ENCODE peak calls at places on chromosomes 12 and 14, in four cellular contexts. A is IMR-90, M is H1, X is A549. O is an unnamed sample.

GRCh38 chr12:106106892-106107291 is 31.9 kb downstream of the NUAK1 start:
- DNase-seq in X (peak), A (peak), M (no peak), O (no peak)

GRCh38 chr14:89443002-89443660 is 26.1 kb upstream of the FOXN3 start:
- DNase-seq in A (peak), M (no peak), X (no peak), O (no peak)

GRCh38 chr14:22898302-22898894 is 15.4 kb downstream of the REM2 start:
- DNase-seq in A (peak), M (no peak), X (peak), O (peak)

GRCh38 chr14:68520637-68521556 is 272.0 kb downstream of the ZFP36L1 start:
- DNase-seq in M (peak), A (no peak), X (peak), O (no peak)

GRCh38 chr14:85333313-85333712 is 196.6 kb upstream of the FLRT2 start:
- DNase-seq in M (no peak), A (peak), X (peak), O (no peak)

GRCh38 chr12:29427964-29428363 is 47.0 kb upstream of the ERGIC2 start:
- DNase-seq in A (no peak), M (no peak), X (peak), O (peak)

GRCh38 chr14:94022532-94023411 is 3.4 kb upstream of the OTUB2 start:
- DNase-seq in A (no peak), X (no peak), M (no peak), O (no peak)

GRCh38 chr12:39752482-39753147 is 133.0 kb upstream of the ABCD2 start:
- DNase-seq in M (peak), A (no peak), X (no peak), O (no peak)

GRCh38 chr12:51827925-51828818 is 20.3 kb downstream of the FIGNL2 start:
- DNase-seq in X (peak), A (peak), M (no peak), O (peak)

GRCh38 chr14:69049675-69050074 is 70.6 kb upstream of the ACTN1 start:
- DNase-seq in A (peak), M (no peak), X (no peak), O (no peak)

GRCh38 chr12:12432373-12432772 is 75.5 kb downstream of the BORCS5 start:
- DNase-seq in M (no peak), A (peak), X (peak), O (no peak)

DNA sequence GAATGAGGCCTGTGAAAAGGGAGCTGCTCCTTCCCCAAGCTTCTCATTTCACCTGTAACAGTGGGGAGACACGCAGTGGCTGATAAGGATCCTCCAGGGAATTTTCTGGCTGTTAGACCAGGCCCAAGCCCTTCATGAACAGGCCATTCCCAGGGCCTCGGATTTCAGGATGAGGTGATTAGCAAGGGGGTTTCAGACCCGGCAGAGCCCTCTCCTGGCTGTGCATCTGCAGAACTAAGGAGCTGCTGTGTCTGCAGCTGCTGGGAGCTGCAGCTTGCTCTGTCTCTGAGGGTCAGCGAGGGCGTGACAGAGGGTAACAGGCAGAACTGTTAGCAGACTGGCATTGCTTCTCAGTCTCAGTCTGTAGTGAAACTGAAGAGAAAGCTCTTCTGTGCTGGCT is 110.4 kb downstream of the KCNA5 start:
- DNase-seq in X (no peak), A (no peak), M (peak), O (no peak)
- TF ChIP-seq RFX5 in X (no peak), A (no peak), M (no peak), O (no peak)

DNA sequence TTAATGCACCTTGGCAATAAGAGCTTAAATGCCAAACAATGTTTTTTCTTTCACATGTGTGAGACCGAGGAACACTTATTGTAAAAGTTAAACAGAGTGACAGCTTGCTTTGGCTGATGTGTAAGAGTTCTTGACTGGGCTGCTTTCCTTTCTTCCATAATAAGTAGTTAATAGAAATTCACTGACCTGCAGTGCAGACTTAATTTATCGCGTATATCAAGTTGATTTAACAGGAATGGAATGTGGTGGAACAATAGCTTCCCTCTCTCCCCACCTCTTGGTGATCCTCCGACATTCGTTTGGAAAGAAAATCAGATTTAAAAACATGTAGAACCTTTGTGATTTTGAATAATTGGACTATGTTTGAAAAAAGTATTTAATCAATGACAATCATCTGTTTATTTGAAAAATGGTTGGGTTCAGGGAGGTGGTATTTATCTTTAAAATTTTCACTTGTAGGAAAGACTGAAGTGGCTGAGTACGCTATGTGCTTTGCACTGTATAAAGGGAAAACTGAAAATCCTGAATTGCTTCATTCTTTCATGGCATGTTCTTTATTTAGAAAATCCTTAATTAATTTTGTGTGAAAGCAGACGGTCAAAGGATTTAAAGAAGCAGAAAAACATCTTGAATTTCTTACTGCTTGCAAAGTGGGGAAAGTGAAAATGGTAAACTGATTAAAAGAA is 168.7 kb downstream of the NEDD1 start:
- DNase-seq in A (no peak), M (no peak), X (no peak), O (no peak)
- TF ChIP-seq RFX5 in A (no peak), M (no peak), X (no peak), O (no peak)

DNA sequence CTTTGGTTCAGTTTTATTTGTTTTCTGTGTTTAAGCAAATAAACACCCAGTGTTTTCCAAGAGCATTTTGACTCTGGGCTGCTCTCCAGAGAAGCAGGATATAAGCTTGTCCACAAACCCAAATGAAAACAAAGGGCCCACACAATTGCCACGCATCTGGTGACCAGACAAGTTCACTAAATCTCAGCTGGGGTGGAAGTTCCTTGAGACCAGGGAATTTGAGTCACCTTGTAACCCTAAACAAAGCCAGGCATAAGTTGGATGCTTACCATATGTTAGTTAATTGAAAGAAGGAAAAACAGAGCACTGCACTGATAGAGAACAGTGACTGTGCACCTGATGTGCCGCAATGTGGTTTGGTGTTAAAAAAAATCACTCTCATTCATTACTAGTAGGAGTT is 1.6 kb upstream of the TXNRD1 start:
- DNase-seq in M (no peak), A (peak), X (peak), O (no peak)
- TF ChIP-seq RFX5 in M (no peak), A (no peak), X (no peak), O (no peak)

GRCh38 chr12:33437598-33437997 is 2.0 kb downstream of the SYT10 start:
- DNase-seq in M (no peak), X (no peak), A (no peak), O (no peak)

GRCh38 chr12:33439587-33440011 is at the start of gene SYT10:
- DNase-seq in A (no peak), X (no peak), M (no peak), O (peak)

GRCh38 chr12:33438025-33438772 is 1.4 kb downstream of the SYT10 start:
- DNase-seq in A (no peak), X (no peak), M (no peak), O (peak)

GRCh38 chr12:33440477-33440876 is 858 bp upstream of the SYT10 start:
- DNase-seq in A (no peak), X (no peak), M (no peak), O (no peak)

DNA sequence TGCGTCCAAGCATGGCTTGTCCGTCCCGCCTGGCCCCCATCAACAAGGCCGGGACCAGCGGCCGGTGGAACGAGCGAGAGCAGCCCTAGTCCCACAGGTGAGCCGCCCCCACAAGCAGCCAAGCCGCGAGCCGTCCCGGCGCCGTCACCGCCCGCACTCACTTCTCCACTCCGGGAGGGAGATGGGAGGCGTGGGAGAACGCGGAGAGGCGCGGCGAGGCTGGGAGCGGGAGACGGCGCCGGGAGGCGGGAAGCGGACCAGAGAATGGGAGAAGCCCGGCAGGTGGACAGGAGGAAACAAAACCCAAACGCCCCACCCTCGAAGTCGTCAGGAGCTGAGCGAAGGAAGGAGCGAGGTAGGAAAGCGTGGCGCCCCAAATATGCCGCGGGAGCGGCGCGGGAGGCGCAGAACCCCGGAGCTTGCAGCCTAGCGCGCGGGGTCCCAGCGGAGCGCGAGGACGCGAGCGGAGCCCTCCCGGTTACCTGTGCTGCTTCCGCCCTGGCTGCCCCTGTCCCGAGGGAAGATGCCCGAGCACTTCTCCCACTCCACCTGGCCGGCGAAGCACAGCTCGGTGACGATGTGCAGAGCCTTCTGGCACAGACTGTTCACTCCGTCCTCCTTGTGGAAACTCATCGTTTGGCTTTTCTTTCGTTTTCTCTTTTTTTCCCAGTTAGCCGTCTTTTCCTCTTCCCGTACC is 581 bp downstream of the SYT10 start:
- DNase-seq in M (no peak), A (no peak), X (no peak), O (peak)
- TF ChIP-seq RFX5 in M (no peak), A (no peak), X (no peak), O (no peak)

GRCh38 chr14:37830271-37830670 is 234.8 kb downstream of the TTC6 start:
- DNase-seq in A (no peak), M (no peak), X (no peak), O (no peak)

DNA sequence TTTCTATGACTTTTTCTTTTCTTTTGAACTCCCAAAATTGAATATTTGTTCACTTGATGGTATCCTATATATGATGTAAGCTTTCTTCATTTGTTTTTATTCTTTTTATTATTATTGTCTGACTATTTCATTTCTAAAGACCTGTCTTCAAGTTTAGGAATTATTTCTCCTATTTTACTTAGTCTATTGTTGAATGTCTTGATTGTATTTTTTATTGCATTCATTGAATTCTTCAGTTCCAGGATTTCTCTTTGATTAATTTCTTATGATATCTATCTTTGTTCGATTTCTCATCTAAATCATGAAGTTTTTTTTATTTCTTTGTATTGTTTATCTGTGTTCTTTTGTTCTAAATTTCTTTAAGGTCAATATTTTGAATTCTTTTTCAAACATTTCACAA is 238.8 kb downstream of the TTC6 start:
- DNase-seq in X (no peak), A (no peak), M (no peak), O (no peak)
- TF ChIP-seq RFX5 in X (no peak), A (no peak), M (no peak), O (no peak)